ENCODE peak calls at places on chromosomes 12 and 14, in eight cellular contexts. One of them, this sample, is unnamed.

GRCh38 chr12:75852143-75852542 is 179.4 kb downstream of the PHLDA1 start:
- DNase-seq in Panc1: no peak
- DNase-seq in omental fat pad: no peak
- DNase-seq in GM23338: no peak
- DNase-seq in foreskin keratinocyte: peak; percentile 93
- DNase-seq in WERI-Rb-1: no peak
- DNase-seq in GM06990: no peak
- DNase-seq in fibroblast of mammary gland: peak; percentile 69
- DNase-seq in this sample: no peak

GRCh38 chr12:15687583-15687982 is 101.6 kb downstream of the EPS8 start:
- DNase-seq in Panc1: no peak
- DNase-seq in omental fat pad: no peak
- DNase-seq in GM23338: no peak
- DNase-seq in foreskin keratinocyte: no peak
- DNase-seq in WERI-Rb-1: no peak
- DNase-seq in GM06990: no peak
- DNase-seq in fibroblast of mammary gland: no peak
- DNase-seq in this sample: no peak

GRCh38 chr14:23577710-23578392 is 739 bp downstream of the JPH4 start:
- DNase-seq in Panc1: no peak
- DNase-seq in omental fat pad: no peak
- DNase-seq in GM23338: peak; percentile 83
- DNase-seq in foreskin keratinocyte: no peak
- DNase-seq in WERI-Rb-1: no peak
- DNase-seq in GM06990: no peak
- DNase-seq in fibroblast of mammary gland: no peak
- DNase-seq in this sample: peak; percentile 68

GRCh38 chr12:115752913-115753726 is 524.4 kb downstream of the MED13L start:
- DNase-seq in Panc1: peak; percentile 27
- DNase-seq in omental fat pad: no peak
- DNase-seq in GM23338: peak; percentile 75
- DNase-seq in foreskin keratinocyte: peak; percentile 10
- DNase-seq in WERI-Rb-1: peak; percentile 43
- DNase-seq in GM06990: no peak
- DNase-seq in fibroblast of mammary gland: peak; percentile 81
- DNase-seq in this sample: peak; percentile 24

GRCh38 chr14:102316048-102316745 is 3.3 kb upstream of the ZNF839 start:
- DNase-seq in Panc1: no peak
- DNase-seq in omental fat pad: no peak
- DNase-seq in GM23338: no peak
- DNase-seq in foreskin keratinocyte: no peak
- DNase-seq in WERI-Rb-1: peak; percentile 48
- DNase-seq in GM06990: peak; percentile 30
- DNase-seq in fibroblast of mammary gland: peak; percentile 74
- DNase-seq in this sample: no peak

GRCh38 chr12:51915951-51916350 is 8.6 kb downstream of the ACVRL1 start:
- DNase-seq in Panc1: no peak
- DNase-seq in omental fat pad: no peak
- DNase-seq in GM23338: no peak
- DNase-seq in foreskin keratinocyte: no peak
- DNase-seq in WERI-Rb-1: no peak
- DNase-seq in GM06990: no peak
- DNase-seq in fibroblast of mammary gland: no peak
- DNase-seq in this sample: no peak

GRCh38 chr14:64720190-64720589 is 16.0 kb downstream of the PLEKHG3 start:
- DNase-seq in Panc1: peak; percentile 81
- DNase-seq in omental fat pad: no peak
- DNase-seq in GM23338: no peak
- DNase-seq in foreskin keratinocyte: peak; percentile 88
- DNase-seq in WERI-Rb-1: no peak
- DNase-seq in GM06990: no peak
- DNase-seq in fibroblast of mammary gland: peak; percentile 83
- DNase-seq in this sample: no peak

GRCh38 chr14:64572721-64573508 is 23.2 kb downstream of the PPP1R36 start:
- DNase-seq in Panc1: no peak
- DNase-seq in omental fat pad: no peak
- DNase-seq in GM23338: peak; percentile 78
- DNase-seq in foreskin keratinocyte: no peak
- DNase-seq in WERI-Rb-1: no peak
- DNase-seq in GM06990: no peak
- DNase-seq in fibroblast of mammary gland: no peak
- DNase-seq in this sample: no peak

GRCh38 chr12:54393350-54393655 is 8.8 kb upstream of the ZNF385A start:
- DNase-seq in Panc1: no peak
- DNase-seq in omental fat pad: no peak
- DNase-seq in GM23338: no peak
- DNase-seq in foreskin keratinocyte: no peak
- DNase-seq in WERI-Rb-1: peak; percentile 85
- DNase-seq in GM06990: no peak
- DNase-seq in fibroblast of mammary gland: no peak
- DNase-seq in this sample: no peak

GRCh38 chr14:104687601-104688504 is 1.6 kb upstream of the INF2 start:
- DNase-seq in Panc1: no peak
- DNase-seq in omental fat pad: no peak
- DNase-seq in GM23338: peak; percentile 68
- DNase-seq in foreskin keratinocyte: no peak
- DNase-seq in WERI-Rb-1: no peak
- DNase-seq in GM06990: no peak
- DNase-seq in fibroblast of mammary gland: peak; percentile 19
- DNase-seq in this sample: no peak

GRCh38 chr14:60357551-60357930 is 108.5 kb downstream of the PPM1A start:
- DNase-seq in Panc1: no peak
- DNase-seq in omental fat pad: no peak
- DNase-seq in GM23338: no peak
- DNase-seq in foreskin keratinocyte: no peak
- DNase-seq in WERI-Rb-1: peak; percentile 43
- DNase-seq in GM06990: no peak
- DNase-seq in fibroblast of mammary gland: no peak
- DNase-seq in this sample: no peak

GRCh38 chr14:22898302-22898894 is 15.4 kb downstream of the REM2 start:
- DNase-seq in Panc1: no peak
- DNase-seq in omental fat pad: no peak
- DNase-seq in GM23338: no peak
- DNase-seq in foreskin keratinocyte: peak; percentile 69
- DNase-seq in WERI-Rb-1: no peak
- DNase-seq in GM06990: no peak
- DNase-seq in fibroblast of mammary gland: peak; percentile 87
- DNase-seq in this sample: no peak

GRCh38 chr14:100788517-100789365 is 37.2 kb upstream of the MEG3 start:
- DNase-seq in Panc1: no peak
- DNase-seq in omental fat pad: no peak
- DNase-seq in GM23338: no peak
- DNase-seq in foreskin keratinocyte: no peak
- DNase-seq in WERI-Rb-1: no peak
- DNase-seq in GM06990: no peak
- DNase-seq in fibroblast of mammary gland: no peak
- DNase-seq in this sample: no peak

GRCh38 chr12:3587402-3588013 is 96.5 kb downstream of the PRMT8 start:
- DNase-seq in Panc1: no peak
- DNase-seq in omental fat pad: no peak
- DNase-seq in GM23338: no peak
- DNase-seq in foreskin keratinocyte: no peak
- DNase-seq in WERI-Rb-1: no peak
- DNase-seq in GM06990: no peak
- DNase-seq in fibroblast of mammary gland: no peak
- DNase-seq in this sample: no peak

GRCh38 chr12:94721173-94721572 is 70.8 kb upstream of the TMCC3 start:
- DNase-seq in Panc1: no peak
- DNase-seq in omental fat pad: no peak
- DNase-seq in GM23338: no peak
- DNase-seq in foreskin keratinocyte: no peak
- DNase-seq in WERI-Rb-1: no peak
- DNase-seq in GM06990: peak; percentile 63
- DNase-seq in fibroblast of mammary gland: no peak
- DNase-seq in this sample: peak; percentile 63

GRCh38 chr12:64192644-64193043 is 29.5 kb downstream of the KICS2 start:
- DNase-seq in Panc1: no peak
- DNase-seq in omental fat pad: no peak
- DNase-seq in GM23338: no peak
- DNase-seq in foreskin keratinocyte: no peak
- DNase-seq in WERI-Rb-1: no peak
- DNase-seq in GM06990: peak; percentile 18
- DNase-seq in fibroblast of mammary gland: no peak
- DNase-seq in this sample: no peak

GRCh38 chr14:63357841-63358240 is 39.1 kb upstream of the GPHB5 start:
- DNase-seq in Panc1: no peak
- DNase-seq in omental fat pad: no peak
- DNase-seq in GM23338: no peak
- DNase-seq in foreskin keratinocyte: no peak
- DNase-seq in WERI-Rb-1: no peak
- DNase-seq in GM06990: no peak
- DNase-seq in fibroblast of mammary gland: no peak
- DNase-seq in this sample: no peak

GRCh38 chr14:63362305-63362914 is 43.7 kb upstream of the GPHB5 start:
- DNase-seq in Panc1: no peak
- DNase-seq in omental fat pad: no peak
- DNase-seq in GM23338: no peak
- DNase-seq in foreskin keratinocyte: no peak
- DNase-seq in WERI-Rb-1: no peak
- DNase-seq in GM06990: no peak
- DNase-seq in fibroblast of mammary gland: no peak
- DNase-seq in this sample: no peak

GRCh38 chr14:63361790-63362189 is 43.1 kb upstream of the GPHB5 start:
- DNase-seq in Panc1: no peak
- DNase-seq in omental fat pad: no peak
- DNase-seq in GM23338: no peak
- DNase-seq in foreskin keratinocyte: no peak
- DNase-seq in WERI-Rb-1: no peak
- DNase-seq in GM06990: no peak
- DNase-seq in fibroblast of mammary gland: no peak
- DNase-seq in this sample: peak; percentile 7
- TF ChIP-seq CTCF in Panc1: no peak
- TF ChIP-seq CTCF in omental fat pad: no peak
- TF ChIP-seq CTCF in GM23338: peak; percentile 29
- TF ChIP-seq CTCF in foreskin keratinocyte: no peak
- TF ChIP-seq CTCF in WERI-Rb-1: peak; percentile 24
- TF ChIP-seq CTCF in GM06990: peak; percentile 24
- TF ChIP-seq CTCF in fibroblast of mammary gland: no peak
- TF ChIP-seq CTCF in this sample: no peak

GRCh38 chr12:53233671-53234091 is 1.7 kb upstream of the RARG start:
- DNase-seq in Panc1: no peak
- DNase-seq in omental fat pad: no peak
- DNase-seq in GM23338: peak; percentile 60
- DNase-seq in foreskin keratinocyte: no peak
- DNase-seq in WERI-Rb-1: no peak
- DNase-seq in GM06990: no peak
- DNase-seq in fibroblast of mammary gland: peak; percentile 55
- DNase-seq in this sample: no peak
- TF ChIP-seq CTCF in Panc1: no peak
- TF ChIP-seq CTCF in omental fat pad: no peak
- TF ChIP-seq CTCF in GM23338: no peak
- TF ChIP-seq CTCF in foreskin keratinocyte: no peak
- TF ChIP-seq CTCF in WERI-Rb-1: no peak
- TF ChIP-seq CTCF in GM06990: no peak
- TF ChIP-seq CTCF in fibroblast of mammary gland: peak; percentile 0
- TF ChIP-seq CTCF in this sample: no peak

DNA sequence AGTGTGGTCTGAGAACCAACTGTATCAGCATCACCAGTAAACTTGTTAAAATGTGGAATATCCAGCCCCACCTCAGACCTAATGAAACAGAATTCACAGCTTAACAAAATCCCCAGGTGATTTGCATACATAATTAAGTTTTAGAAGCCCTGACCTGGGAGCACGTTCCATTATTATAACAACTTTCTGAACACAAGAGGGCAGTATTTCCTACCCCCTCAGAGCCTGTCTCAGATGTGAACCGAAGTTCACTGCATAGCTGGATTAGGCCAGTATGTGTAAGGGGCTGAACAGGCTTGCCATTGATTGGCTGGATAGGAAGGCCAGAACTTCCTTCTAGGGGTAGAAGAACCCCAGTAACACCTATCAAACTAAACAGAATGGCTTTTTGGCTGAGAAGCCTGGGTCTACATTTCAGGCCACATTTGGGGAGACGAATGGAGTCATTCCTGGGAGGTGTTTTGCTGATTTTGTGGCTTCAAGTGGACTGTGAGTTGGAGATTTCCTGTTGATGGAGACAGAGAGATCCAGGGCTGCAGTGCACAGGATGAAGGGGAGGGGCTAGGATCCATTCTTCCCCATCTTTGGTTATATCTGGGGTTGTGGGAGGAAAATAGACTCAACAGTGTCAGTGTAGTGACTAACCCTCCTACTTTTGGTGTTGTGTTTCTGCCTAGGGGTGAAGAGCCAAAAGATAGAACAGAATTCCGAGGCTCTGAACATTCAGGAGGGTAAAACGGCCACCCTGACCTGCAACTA is 94.7 kb upstream of the OR4E1 start:
- DNase-seq in Panc1: no peak
- DNase-seq in omental fat pad: no peak
- DNase-seq in GM23338: peak; percentile 86
- DNase-seq in foreskin keratinocyte: no peak
- DNase-seq in WERI-Rb-1: no peak
- DNase-seq in GM06990: no peak
- DNase-seq in fibroblast of mammary gland: peak; percentile 7
- DNase-seq in this sample: peak; percentile 32
- TF ChIP-seq CTCF in Panc1: peak; percentile 74
- TF ChIP-seq CTCF in omental fat pad: no peak
- TF ChIP-seq CTCF in GM23338: peak; percentile 73
- TF ChIP-seq CTCF in foreskin keratinocyte: peak; percentile 58
- TF ChIP-seq CTCF in WERI-Rb-1: peak; percentile 37
- TF ChIP-seq CTCF in GM06990: peak; percentile 47
- TF ChIP-seq CTCF in fibroblast of mammary gland: peak; percentile 35
- TF ChIP-seq CTCF in this sample: peak; percentile 18

GRCh38 chr14:36204674-36205073 is 28.2 kb upstream of the PTCSC3 start:
- DNase-seq in Panc1: no peak
- DNase-seq in omental fat pad: no peak
- DNase-seq in GM23338: no peak
- DNase-seq in foreskin keratinocyte: no peak
- DNase-seq in WERI-Rb-1: no peak
- DNase-seq in GM06990: no peak
- DNase-seq in fibroblast of mammary gland: no peak
- DNase-seq in this sample: no peak

GRCh38 chr14:36212987-36213386 is 36.5 kb upstream of the PTCSC3 start:
- DNase-seq in Panc1: no peak
- DNase-seq in omental fat pad: no peak
- DNase-seq in GM23338: no peak
- DNase-seq in foreskin keratinocyte: no peak
- DNase-seq in WERI-Rb-1: no peak
- DNase-seq in GM06990: no peak
- DNase-seq in fibroblast of mammary gland: no peak
- DNase-seq in this sample: no peak

GRCh38 chr14:36208690-36209278 is 32.3 kb upstream of the PTCSC3 start:
- DNase-seq in Panc1: no peak
- DNase-seq in omental fat pad: no peak
- DNase-seq in GM23338: no peak
- DNase-seq in foreskin keratinocyte: no peak
- DNase-seq in WERI-Rb-1: no peak
- DNase-seq in GM06990: no peak
- DNase-seq in fibroblast of mammary gland: no peak
- DNase-seq in this sample: no peak

GRCh38 chr14:36212577-36212976 is 36.1 kb upstream of the PTCSC3 start:
- DNase-seq in Panc1: no peak
- DNase-seq in omental fat pad: no peak
- DNase-seq in GM23338: no peak
- DNase-seq in foreskin keratinocyte: no peak
- DNase-seq in WERI-Rb-1: no peak
- DNase-seq in GM06990: no peak
- DNase-seq in fibroblast of mammary gland: no peak
- DNase-seq in this sample: no peak

GRCh38 chr14:36207500-36207899 is 31.0 kb upstream of the PTCSC3 start:
- DNase-seq in Panc1: no peak
- DNase-seq in omental fat pad: no peak
- DNase-seq in GM23338: peak; percentile 41
- DNase-seq in foreskin keratinocyte: no peak
- DNase-seq in WERI-Rb-1: no peak
- DNase-seq in GM06990: no peak
- DNase-seq in fibroblast of mammary gland: peak; percentile 22
- DNase-seq in this sample: no peak
- TF ChIP-seq CTCF in Panc1: peak; percentile 47
- TF ChIP-seq CTCF in omental fat pad: no peak
- TF ChIP-seq CTCF in GM23338: peak; percentile 64
- TF ChIP-seq CTCF in foreskin keratinocyte: peak; percentile 58
- TF ChIP-seq CTCF in WERI-Rb-1: no peak
- TF ChIP-seq CTCF in GM06990: no peak
- TF ChIP-seq CTCF in fibroblast of mammary gland: peak; percentile 44
- TF ChIP-seq CTCF in this sample: no peak